ENCODE peak calls at places on chromosomes 4 and X, in eight cellular contexts. I is cardiac fibroblast, F is epithelial cell of esophagus, A is lower lobe of right lung, Q is BJ, Y is GM06990, P is right lobe of liver, S is IMR-90. B is an unnamed sample.

GRCh38 chr4:152236519-152237056 is 299.3 kb downstream of the FBXW7 start:
- DNase-seq in I (no peak), P (no peak), A (no peak), F (no peak), Q (no peak), Y (no peak), S (no peak), B (no peak)

GRCh38 chrX:46903458-46904242 is 8.6 kb upstream of the JADE3 start:
- DNase-seq in Q (no peak), P (peak; percentile 85), F (peak; percentile 78), A (peak; percentile 82), Y (peak; percentile 63), I (peak; percentile 70), S (peak; percentile 70), B (peak; percentile 66)

GRCh38 chr4:83552924-83553323 is 17.0 kb downstream of the GPAT3 start:
- DNase-seq in I (peak; percentile 70), A (no peak), Y (no peak), Q (no peak), S (peak; percentile 67), F (peak; percentile 40), P (no peak), B (peak; percentile 51)

GRCh38 chrX:10902001-10902400 is 209.1 kb upstream of the HCCS start:
- DNase-seq in A (no peak), P (no peak), I (peak; percentile 70), S (peak; percentile 65), F (peak; percentile 66), Y (no peak), Q (no peak), B (peak; percentile 48)

GRCh38 chr4:21742326-21742725 is 206.2 kb downstream of the KCNIP4 start:
- DNase-seq in Y (no peak), I (no peak), A (no peak), Q (peak; percentile 64), F (no peak), P (no peak), S (no peak), B (no peak)

GRCh38 chr4:153649572-153649991 is 34.5 kb upstream of the TLR2 start:
- DNase-seq in I (peak; percentile 65), S (peak; percentile 42), Q (no peak), A (no peak), P (no peak), Y (no peak), F (peak; percentile 56), B (no peak)

GRCh38 chrX:78517124-78517523 is 142.0 kb downstream of the RTL3 start:
- DNase-seq in A (no peak), F (peak; percentile 66), Q (no peak), I (peak; percentile 60), Y (peak; percentile 47), S (no peak), P (no peak), B (peak; percentile 59)

GRCh38 chr4:93759506-93759905 is 69.0 kb upstream of the ATOH1 start:
- DNase-seq in Y (no peak), P (no peak), F (peak; percentile 4), Q (no peak), I (no peak), A (no peak), S (no peak), B (no peak)

GRCh38 chrX:119755981-119756533 is 2.3 kb upstream of the SOWAHD start:
- DNase-seq in Y (peak; percentile 71), A (peak; percentile 51), I (no peak), S (peak; percentile 73), F (no peak), P (no peak), Q (no peak), B (no peak)

GRCh38 chr4:8549352-8549931 is 30.8 kb upstream of the GPR78 start:
- DNase-seq in P (no peak), S (no peak), A (no peak), F (no peak), Y (no peak), Q (no peak), I (no peak), B (no peak)

GRCh38 chrX:42770566-42770965 is 7.4 kb downstream of the PPP1R2C start:
- DNase-seq in I (no peak), F (no peak), P (no peak), Q (no peak), A (no peak), S (no peak), Y (no peak), B (no peak)

GRCh38 chr4:52996261-52997131 is 134.4 kb downstream of the RASL11B start:
- DNase-seq in A (no peak), Q (no peak), I (peak; percentile 66), S (peak; percentile 67), P (no peak), Y (no peak), F (no peak), B (peak; percentile 96)

GRCh38 chr4:145347684-145348083 is 134.0 kb upstream of the SMAD1 start:
- DNase-seq in Q (peak; percentile 37), S (peak; percentile 11), P (no peak), A (no peak), F (no peak), Y (no peak), I (no peak), B (peak; percentile 30)

GRCh38 chr4:172514801-172515200 is 653.8 kb upstream of the GALNT7 start:
- DNase-seq in P (no peak), A (no peak), S (no peak), Y (no peak), Q (no peak), F (no peak), I (no peak), B (no peak)

GRCh38 chr4:185211641-185212040 is 2.2 kb downstream of the SNX25 start:
- DNase-seq in P (no peak), S (no peak), A (no peak), F (no peak), Q (no peak), Y (no peak), I (no peak), B (no peak)

GRCh38 chr4:17502764-17503163 is 9.1 kb downstream of the QDPR start:
- DNase-seq in Q (no peak), P (no peak), I (peak; percentile 5), F (peak; percentile 73), S (peak; percentile 48), A (no peak), Y (no peak), B (no peak)

GRCh38 chrX:386239-386767 is 404 bp downstream of the PPP2R3B start:
- DNase-seq in A (no peak), Y (peak; percentile 67), P (no peak), S (no peak), Q (no peak), F (no peak), I (no peak), B (no peak)

GRCh38 chr4:138034871-138035270 is 207.3 kb downstream of the SLC7A11 start:
- DNase-seq in F (peak; percentile 97), P (no peak), S (peak; percentile 87), A (no peak), I (peak; percentile 91), Y (no peak), Q (no peak), B (peak; percentile 87)

GRCh38 chr4:11463707-11464106 is 35.0 kb upstream of the HS3ST1 start:
- DNase-seq in A (no peak), F (no peak), Q (no peak), S (no peak), P (no peak), I (no peak), Y (no peak), B (no peak)

GRCh38 chr4:189502841-189503240 is 437.8 kb upstream of the FRG1 start:
- DNase-seq in I (no peak), S (no peak), Y (no peak), A (no peak), Q (no peak), P (no peak), F (no peak), B (no peak)

GRCh38 chrX:109783712-109784109 is 50.7 kb upstream of the ACSL4 start:
- DNase-seq in A (no peak), F (peak; percentile 20), I (no peak), S (no peak), Q (no peak), Y (no peak), P (no peak), B (peak; percentile 20)

GRCh38 chr4:174763454-174764104 is 65.5 kb downstream of the GLRA3 start:
- DNase-seq in I (no peak), F (peak; percentile 16), Q (no peak), P (no peak), Y (peak; percentile 29), S (no peak), A (no peak), B (no peak)

GRCh38 chr4:4426511-4427477 is 39.9 kb downstream of the NSG1 start:
- DNase-seq in Q (no peak), S (no peak), P (no peak), Y (no peak), A (no peak), I (no peak), F (no peak), B (no peak)

GRCh38 chr4:187603093-187603395 is 392.5 kb upstream of the ZFP42 start:
- DNase-seq in I (peak; percentile 39), S (peak; percentile 83), F (no peak), Q (peak; percentile 99), Y (no peak), A (no peak), P (no peak), B (peak; percentile 10)

GRCh38 chr4:187602339-187603092 is 393.1 kb upstream of the ZFP42 start:
- DNase-seq in S (peak; percentile 43), Q (peak; percentile 36), I (peak; percentile 59), P (no peak), A (no peak), F (peak; percentile 79), Y (no peak), B (peak; percentile 5)

GRCh38 chr4:187598246-187598645 is 397.3 kb upstream of the ZFP42 start:
- DNase-seq in Y (no peak), S (peak; percentile 10), I (peak; percentile 69), F (no peak), Q (no peak), P (no peak), A (no peak), B (no peak)
- H3K4me3 ChIP-seq in Y (no peak overlapping the region), S (no peak overlapping the region), I (no peak overlapping the region), F (no peak overlapping the region), Q (no peak overlapping the region), P (no peak overlapping the region), A (no peak overlapping the region), B (no peak overlapping the region)

GRCh38 chr4:156983366-156983765 is 11.8 kb upstream of the PDGFC start:
- DNase-seq in F (peak; percentile 46), Q (no peak), S (peak; percentile 56), I (peak; percentile 63), P (no peak), Y (no peak), A (no peak), B (peak; percentile 50)
- TF ChIP-seq CTCF in F (peak; percentile 61), Q (peak; percentile 56), S (peak; percentile 64), I (peak; percentile 64), P (peak; percentile 60), Y (no peak), A (no peak), B (peak; percentile 73)

GRCh38 chr4:148017801-148018200 is 285.9 kb downstream of the ARHGAP10 start:
- DNase-seq in I (peak; percentile 57), P (no peak), A (no peak), S (no peak), F (peak; percentile 10), Q (no peak), Y (no peak), B (peak; percentile 80)
- H3K4me3 ChIP-seq in I (no peak overlapping the region), P (no peak overlapping the region), A (no peak overlapping the region), S (no peak overlapping the region), F (no peak overlapping the region), Q (no peak overlapping the region), Y (no peak overlapping the region), B (no peak overlapping the region)

DNA sequence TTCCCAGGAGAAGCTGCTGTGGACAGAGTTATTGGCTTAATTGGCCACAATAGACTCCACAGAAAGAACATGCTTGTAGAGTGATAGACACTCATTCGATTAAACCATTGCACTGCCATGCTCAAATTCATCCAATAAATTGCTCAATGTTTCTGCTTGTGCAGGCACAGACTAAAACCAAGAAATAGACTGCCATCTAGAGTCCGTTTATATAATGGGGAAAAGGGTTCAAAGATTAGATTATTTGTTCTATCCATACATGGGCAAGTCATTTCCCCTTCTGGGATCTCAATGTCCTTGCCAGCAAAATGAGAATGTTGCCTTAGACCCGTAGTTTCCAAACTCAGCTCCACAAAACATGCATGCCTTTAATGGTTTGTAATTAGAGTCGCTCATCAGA is 8.7 kb downstream of the SMIM10 start:
- DNase-seq in P (no peak), Q (no peak), S (peak; percentile 69), F (peak; percentile 43), A (no peak), I (peak; percentile 76), Y (no peak), B (peak; percentile 71)
- TF ChIP-seq CTCF in P (peak; percentile 49), Q (peak; percentile 46), S (peak; percentile 65), F (peak; percentile 45), A (peak; percentile 46), I (peak; percentile 39), Y (peak; percentile 41), B (peak; percentile 48)

B was measured in fibroblast of the aortic adventitia.